ENCODE peak calls at places on chromosome 16, in four cellular contexts. J is hepatocyte, F is GM23248, N is PC-9. E is an unnamed sample.

GRCh38 chr16:56190903-56191806 is at the start of gene GNAO1:
- DNase-seq in J (peak; percentile 89), F (peak; percentile 62), N (peak; percentile 58), E (peak; percentile 26)

GRCh38 chr16:71259086-71259485 is 28.6 kb upstream of the HYDIN start:
- DNase-seq in J (no peak), F (no peak), N (no peak), E (no peak)

GRCh38 chr16:10897134-10897533 is 20.1 kb downstream of the CIITA start:
- DNase-seq in J (no peak), F (no peak), N (no peak), E (no peak)

GRCh38 chr16:80935691-80936090 is 71.0 kb downstream of the CMC2 start:
- DNase-seq in J (no peak), F (no peak), N (no peak), E (no peak)

GRCh38 chr16:12345349-12345748 is 368.8 kb downstream of the SNX29 start:
- DNase-seq in J (no peak), F (no peak), N (no peak), E (no peak)

GRCh38 chr16:67441289-67441753 is 10.4 kb downstream of the HSD11B2 start:
- DNase-seq in J (no peak), F (no peak), N (peak; percentile 70), E (no peak)

GRCh38 chr16:89945654-89946053 is 2.9 kb upstream of the DEF8 start:
- DNase-seq in J (no peak), F (no peak), N (peak; percentile 53), E (no peak)

GRCh38 chr16:53207810-53208752 is 153.3 kb downstream of the CHD9 start:
- DNase-seq in J (peak; percentile 76), F (peak; percentile 89), N (peak; percentile 27), E (no peak)

GRCh38 chr16:83470406-83470805 is 337.4 kb upstream of the HSBP1 start:
- DNase-seq in J (no peak), F (peak; percentile 64), N (no peak), E (no peak)

GRCh38 chr16:1950047-1950446 is 4.4 kb downstream of the RPL3L start:
- DNase-seq in J (no peak), F (peak; percentile 28), N (peak; percentile 35), E (no peak)

GRCh38 chr16:2040450-2041105 is 7.1 kb downstream of the NTHL1 start:
- DNase-seq in J (no peak), F (no peak), N (peak; percentile 87), E (no peak)

GRCh38 chr16:47037746-47038458 is 64.4 kb upstream of the DNAJA2 start:
- DNase-seq in J (peak; percentile 91), F (peak; percentile 90), N (peak; percentile 89), E (peak; percentile 81)

GRCh38 chr16:83305092-83305491 is 502.7 kb upstream of the HSBP1 start:
- DNase-seq in J (no peak), F (peak; percentile 93), N (no peak), E (no peak)

GRCh38 chr16:83118365-83118764 is 491.6 kb downstream of the CDH13 start:
- DNase-seq in J (no peak), F (peak; percentile 86), N (no peak), E (no peak)

GRCh38 chr16:89319883-89320716 is 102.6 kb downstream of the ZNF778 start:
- DNase-seq in J (peak; percentile 71), F (peak; percentile 93), N (peak; percentile 94), E (peak; percentile 57)

GRCh38 chr16:80323187-80323807 is 217.5 kb upstream of the DYNLRB2 start:
- DNase-seq in J (no peak), F (no peak), N (no peak), E (no peak)

GRCh38 chr16:50166511-50167500 is 13.7 kb downstream of the TENT4B start:
- DNase-seq in J (no peak), F (peak; percentile 29), N (no peak), E (no peak)

GRCh38 chr16:27318399-27319256 is 4.9 kb downstream of the IL4R start:
- DNase-seq in J (peak; percentile 38), F (no peak), N (peak; percentile 63), E (no peak)

GRCh38 chr16:12132290-12132689 is 155.8 kb downstream of the SNX29 start:
- DNase-seq in J (peak; percentile 50), F (peak; percentile 39), N (no peak), E (no peak)

GRCh38 chr16:67425046-67425445 is 5.9 kb upstream of the HSD11B2 start:
- DNase-seq in J (no peak), F (no peak), N (no peak), E (no peak)

GRCh38 chr16:88369447-88370008 is 13.2 kb upstream of the ZNF469 start:
- DNase-seq in J (no peak), F (no peak), N (no peak), E (no peak)

GRCh38 chr16:50692999-50693781 is at the start of gene NOD2:
- DNase-seq in J (peak; percentile 34), F (peak; percentile 38), N (peak; percentile 10), E (peak; percentile 34)

GRCh38 chr16:76780556-76780955 is 410.4 kb upstream of the MON1B start:
- DNase-seq in J (no peak), F (no peak), N (no peak), E (no peak)

GRCh38 chr16:88347656-88348376 is 34.9 kb upstream of the ZNF469 start:
- DNase-seq in J (no peak), F (no peak), N (no peak), E (no peak)

GRCh38 chr16:89052824-89053724 is 40.6 kb upstream of the ACSF3 start:
- DNase-seq in J (no peak), F (peak; percentile 49), N (peak; percentile 73), E (no peak)

DNA sequence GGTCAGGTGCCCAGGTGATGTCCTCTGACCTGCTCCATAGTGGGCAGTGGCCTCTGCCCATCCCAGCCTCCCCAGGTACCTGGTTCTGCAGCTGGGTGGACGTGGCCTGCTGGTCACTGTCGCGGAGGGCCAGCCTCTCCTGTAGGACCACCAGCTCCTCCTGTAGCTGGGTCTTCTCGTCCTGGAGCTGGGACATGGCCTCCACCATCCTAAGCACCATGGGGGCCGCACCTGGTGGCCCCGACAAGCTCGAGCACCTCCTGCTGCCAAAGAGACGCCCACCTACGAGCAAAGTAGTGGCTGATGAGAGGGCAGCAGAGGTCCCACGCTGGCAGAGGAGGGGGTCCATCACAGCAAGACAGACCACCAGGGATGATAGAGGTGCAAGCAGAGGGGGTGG is 16.9 kb downstream of the KIFC3 start:
- DNase-seq in J (no peak), F (no peak), N (no peak), E (no peak)
- H3K9me2 ChIP-seq in J (no peaks in the 10 kb centered on the region), F (no peaks in the 10 kb centered on the region), N (no peaks in the 10 kb centered on the region), E (no peaks in the 10 kb centered on the region)

GRCh38 chr16:20611975-20612471 is 35.9 kb upstream of the ACSM2B start:
- DNase-seq in J (no peak), F (no peak), N (no peak), E (no peak)
- H3K9me2 ChIP-seq in J (no peaks in the 10 kb centered on the region), F (no peaks in the 10 kb centered on the region), N (no peaks in the 10 kb centered on the region), E (no peaks in the 10 kb centered on the region)

DNA sequence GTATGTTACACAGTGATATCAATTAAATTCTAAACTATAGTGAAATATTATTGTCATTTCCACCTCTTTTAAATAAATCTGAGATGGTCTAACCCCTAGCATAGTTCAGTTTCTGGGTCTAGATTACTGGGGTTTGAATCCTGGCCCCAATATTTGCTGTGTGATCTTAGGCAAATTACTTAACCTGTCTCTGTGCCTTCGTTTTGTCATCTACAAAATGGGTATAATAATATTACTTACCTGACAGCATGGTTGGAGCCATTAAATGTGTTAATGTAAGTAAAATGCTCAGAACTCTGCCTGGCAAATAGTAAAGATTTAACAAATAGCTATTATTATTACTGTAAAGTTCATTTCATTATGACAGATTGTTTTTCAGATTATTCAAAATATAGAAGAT is 52.3 kb downstream of the BMERB1 start:
- DNase-seq in J (no peak), F (no peak), N (no peak), E (no peak)
- H3K9me2 ChIP-seq in J (no peaks in the 10 kb centered on the region), F (no peaks in the 10 kb centered on the region), N (no peaks in the 10 kb centered on the region), E (no peaks in the 10 kb centered on the region)

DNA sequence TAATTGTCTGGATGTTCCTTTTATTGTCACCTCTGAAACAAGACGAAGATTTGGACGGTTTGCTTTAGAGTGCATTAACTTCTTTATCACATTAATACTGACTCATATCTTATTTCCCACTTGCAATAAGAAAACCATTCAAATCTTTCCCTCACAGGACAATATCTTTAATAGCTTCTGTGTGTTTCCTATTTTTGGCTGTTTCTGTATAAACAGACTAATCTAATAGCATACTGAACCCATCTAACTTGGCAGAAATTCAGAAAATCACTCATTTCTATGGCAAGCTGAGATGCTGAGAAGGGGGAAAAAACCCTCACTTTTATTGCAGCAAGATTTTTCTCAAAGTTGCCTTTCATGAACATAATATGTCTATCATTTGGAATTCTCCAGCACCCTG is 524.9 kb downstream of the WWOX start:
- DNase-seq in J (no peak), F (no peak), N (no peak), E (no peak)
- H3K9me2 ChIP-seq in J (no peaks in the 10 kb centered on the region), F (no peaks in the 10 kb centered on the region), N (no peaks in the 10 kb centered on the region), E (no peaks in the 10 kb centered on the region)

DNA sequence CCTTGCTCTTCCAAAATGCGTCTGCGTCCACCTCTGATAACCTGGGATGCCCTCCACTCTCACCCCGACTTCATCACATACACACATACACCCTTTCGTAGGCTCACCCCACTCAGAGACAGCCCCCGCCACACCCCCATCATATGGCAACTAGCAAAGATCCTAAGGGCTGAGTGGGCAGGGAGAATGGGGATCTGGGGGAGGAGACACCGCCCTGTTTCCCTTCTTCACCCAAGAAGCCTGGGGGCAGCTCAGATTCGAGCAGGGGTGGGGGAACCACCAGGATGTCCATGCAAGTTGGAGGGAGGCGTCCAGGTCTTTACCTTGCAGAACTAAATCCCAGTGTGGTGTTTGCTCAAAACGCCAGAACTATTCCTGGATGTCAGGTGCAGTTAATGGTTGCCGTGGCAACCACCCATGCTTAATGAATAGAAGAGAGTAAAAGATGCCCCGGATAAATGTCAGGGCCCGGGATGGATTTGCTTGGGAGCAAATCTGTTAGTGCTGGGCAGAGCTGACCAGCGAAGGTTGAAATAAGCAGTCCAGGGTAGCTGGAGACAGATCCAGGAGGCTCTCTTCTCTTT is 72.8 kb downstream of the CACNG3 start:
- DNase-seq in J (no peak), F (no peak), N (no peak), E (no peak)
- H3K9me2 ChIP-seq in J (no peaks in the 10 kb centered on the region), F (no peaks in the 10 kb centered on the region), N (no peaks in the 10 kb centered on the region), E (no peaks in the 10 kb centered on the region)

GRCh38 chr16:73254983-73255382 is 207.1 kb upstream of the ZFHX3 start:
- DNase-seq in J (no peak), F (no peak), N (no peak), E (no peak)
- H3K9me2 ChIP-seq in J (no peaks in the 10 kb centered on the region), F (no peaks in the 10 kb centered on the region), N (no peaks in the 10 kb centered on the region), E (no peaks in the 10 kb centered on the region)

DNA sequence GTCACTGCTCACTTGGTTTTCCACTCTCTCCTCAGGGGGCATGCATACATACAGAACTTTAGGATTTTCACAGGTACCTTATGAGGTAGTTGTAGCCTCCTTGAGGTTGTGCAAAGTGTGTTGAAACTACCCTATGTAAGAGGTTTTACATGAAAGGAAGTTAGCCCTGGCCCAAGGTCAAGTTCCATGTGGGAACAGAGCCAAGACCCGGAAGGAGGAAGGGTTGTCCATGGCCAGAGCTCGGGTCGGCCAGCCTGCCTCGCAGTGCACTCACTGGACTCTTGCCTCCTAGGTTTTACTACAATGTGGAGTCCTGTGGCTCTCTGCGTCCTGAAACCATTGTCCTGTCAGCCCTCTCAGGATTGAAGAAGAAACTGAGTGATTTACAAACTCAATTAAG is 8.2 kb downstream of the POLR2C start:
- DNase-seq in J (peak; percentile 51), F (no peak), N (no peak), E (no peak)
- H3K9me2 ChIP-seq in J (no peaks in the 10 kb centered on the region), F (no peaks in the 10 kb centered on the region), N (no peaks in the 10 kb centered on the region), E (no peaks in the 10 kb centered on the region)